ENCODE peak calls at places on chromosomes 12 and 14, in four cellular contexts. E is DMS153; Y is HS-27A; T is activated CD4-positive, alpha-beta T cell treated with anti-CD3 and anti-CD28 coated beads for 1 hour. R is an unnamed sample.

GRCh38 chr14:82060219-82060618 is 526.6 kb upstream of the SEL1L start:
- DNase-seq in T (no peak), Y (no peak), E (no peak), R (peak)

GRCh38 chr14:93135399-93135798 is 19.7 kb upstream of the ITPK1 start:
- DNase-seq in E (no peak), T (no peak), Y (no peak), R (no peak)

GRCh38 chr14:93120522-93120921 is 4.8 kb upstream of the ITPK1 start:
- DNase-seq in E (no peak), Y (no peak), T (no peak), R (peak)

GRCh38 chr14:101761881-101762529 is 496 bp downstream of the PPP2R5C start:
- DNase-seq in T (peak), Y (no peak), E (no peak), R (peak)

GRCh38 chr12:96434107-96434506 is 33.9 kb upstream of the CDK17 start:
- DNase-seq in E (no peak), Y (peak), T (peak), R (no peak)

GRCh38 chr12:92509156-92509758 is 193.5 kb upstream of the PLEKHG7 start:
- DNase-seq in Y (no peak), T (no peak), E (no peak), R (no peak)

GRCh38 chr14:34229140-34229539 is 232.9 kb downstream of the SPTSSA start:
- DNase-seq in Y (no peak), E (no peak), T (no peak), R (no peak)

GRCh38 chr14:100305446-100306255 is 593 bp downstream of the SLC25A29 start:
- DNase-seq in Y (no peak), T (peak), E (no peak), R (peak)